ENCODE peak calls at places on chromosomes 2 and 18, in four cellular contexts. G, H, L and V are unnamed samples.

GRCh38 chr2:173943738-173944137 is 21.4 kb downstream of the SP3 start:
- DNase-seq in G (no peak), H (no peak), L (no peak), V (no peak)

GRCh38 chr2:96143231-96143847 is 1.9 kb downstream of the DUSP2 start:
- DNase-seq in G (no peak), H (no peak), L (peak), V (no peak)

GRCh38 chr2:11101430-11101829 is 53.8 kb upstream of the SLC66A3 start:
- DNase-seq in G (no peak), H (no peak), L (no peak), V (no peak)

GRCh38 chr2:132816234-132816633 is 146.2 kb upstream of the LYPD1 start:
- DNase-seq in G (no peak), H (no peak), L (no peak), V (no peak)

GRCh38 chr2:127416486-127417001 is 1.7 kb upstream of the PROC start:
- DNase-seq in G (no peak), H (no peak), L (no peak), V (no peak)

GRCh38 chr2:168884990-168885389 is 5.2 kb downstream of the SPC25 start:
- DNase-seq in G (no peak), H (no peak), L (no peak), V (peak)

GRCh38 chr18:39453882-39454281 is 1888.3 kb upstream of the CELF4 start:
- DNase-seq in G (no peak), H (peak), L (no peak), V (no peak)

GRCh38 chr2:216115224-216115582 is 6.1 kb downstream of the XRCC5 start:
- DNase-seq in G (no peak), H (no peak), L (no peak), V (no peak)

GRCh38 chr18:10088734-10089133 is 174.9 kb downstream of the VAPA start:
- DNase-seq in G (no peak), H (no peak), L (no peak), V (no peak)

GRCh38 chr2:177489719-177490301 is 97.2 kb downstream of the AGPS start:
- DNase-seq in G (peak), H (peak), L (no peak), V (peak)

GRCh38 chr2:70626254-70626990 is 72.8 kb upstream of the TGFA start:
- DNase-seq in G (peak), H (no peak), L (no peak), V (no peak)

GRCh38 chr2:232328038-232328435 is 50.5 kb upstream of the ALPP start:
- DNase-seq in G (no peak), H (no peak), L (peak), V (no peak)

GRCh38 chr2:37877457-37878315 is 47.4 kb upstream of the RMDN2 start:
- DNase-seq in G (peak), H (peak), L (no peak), V (peak)

GRCh38 chr2:25078171-25079049 is 36.5 kb downstream of the EFR3B start:
- DNase-seq in G (no peak), H (peak), L (peak), V (peak)

GRCh38 chr18:54776282-54776977 is 51.8 kb upstream of the RAB27B start:
- DNase-seq in G (no peak), H (peak), L (no peak), V (peak)

GRCh38 chr18:13658444-13659204 is 67.7 kb downstream of the FAM210A start:
- DNase-seq in G (no peak), H (no peak), L (no peak), V (no peak)

GRCh38 chr2:69950241-69950640 is 11.2 kb downstream of the ASPRV1 start:
- DNase-seq in G (no peak), H (peak), L (no peak), V (no peak)

GRCh38 chr2:197096649-197097048 is 170.1 kb upstream of the PGAP1 start:
- DNase-seq in G (no peak), H (no peak), L (no peak), V (no peak)

GRCh38 chr2:108267117-108267516 is 21.6 kb upstream of the SULT1C2 start:
- DNase-seq in G (no peak), H (peak), L (no peak), V (peak)

GRCh38 chr18:2168022-2168421 is 403.3 kb downstream of the METTL4 start:
- DNase-seq in G (no peak), H (no peak), L (no peak), V (no peak)

GRCh38 chr2:236636261-236636660 is 66.6 kb downstream of the ACKR3 start:
- DNase-seq in G (no peak), H (no peak), L (peak), V (no peak)

GRCh38 chr18:54750350-54750749 is 77.9 kb upstream of the RAB27B start:
- DNase-seq in G (no peak), H (no peak), L (no peak), V (no peak)

GRCh38 chr2:46002947-46003346 is 294.3 kb upstream of the EPAS1 start:
- DNase-seq in G (no peak), H (no peak), L (no peak), V (no peak)

GRCh38 chr2:231622963-231623362 is 30.3 kb downstream of the TEX44 start:
- DNase-seq in G (no peak), H (no peak), L (no peak), V (no peak)

GRCh38 chr2:233919938-233920337 is 2.8 kb downstream of the TRPM8 start:
- DNase-seq in G (no peak), H (peak), L (no peak), V (peak)

GRCh38 chr2:21146638-21147037 is 22.9 kb downstream of the TDRD15 start:
- DNase-seq in G (no peak), H (no peak), L (no peak), V (no peak)

GRCh38 chr2:110677080-110677479 is 783 bp downstream of the BUB1 start:
- DNase-seq in G (no peak), H (no peak), L (no peak), V (no peak)

GRCh38 chr18:11518788-11519685 is 90.4 kb upstream of the SLC35G4 start:
- DNase-seq in G (peak), H (peak), L (no peak), V (peak)

GRCh38 chr2:238239552-238239871 is 326 bp downstream of the HES6 start:
- DNase-seq in G (peak), H (no peak), L (peak), V (no peak)

GRCh38 chr2:238238311-238238765 is 1.5 kb downstream of the HES6 start:
- DNase-seq in G (no peak), H (no peak), L (no peak), V (no peak)

GRCh38 chr2:238239872-238240760 is at the start of gene HES6:
- DNase-seq in G (peak), H (peak), L (peak), V (peak)

GRCh38 chr2:238237441-238237840 is 2.4 kb downstream of the HES6 start:
- DNase-seq in G (no peak), H (no peak), L (peak), V (no peak)

DNA sequence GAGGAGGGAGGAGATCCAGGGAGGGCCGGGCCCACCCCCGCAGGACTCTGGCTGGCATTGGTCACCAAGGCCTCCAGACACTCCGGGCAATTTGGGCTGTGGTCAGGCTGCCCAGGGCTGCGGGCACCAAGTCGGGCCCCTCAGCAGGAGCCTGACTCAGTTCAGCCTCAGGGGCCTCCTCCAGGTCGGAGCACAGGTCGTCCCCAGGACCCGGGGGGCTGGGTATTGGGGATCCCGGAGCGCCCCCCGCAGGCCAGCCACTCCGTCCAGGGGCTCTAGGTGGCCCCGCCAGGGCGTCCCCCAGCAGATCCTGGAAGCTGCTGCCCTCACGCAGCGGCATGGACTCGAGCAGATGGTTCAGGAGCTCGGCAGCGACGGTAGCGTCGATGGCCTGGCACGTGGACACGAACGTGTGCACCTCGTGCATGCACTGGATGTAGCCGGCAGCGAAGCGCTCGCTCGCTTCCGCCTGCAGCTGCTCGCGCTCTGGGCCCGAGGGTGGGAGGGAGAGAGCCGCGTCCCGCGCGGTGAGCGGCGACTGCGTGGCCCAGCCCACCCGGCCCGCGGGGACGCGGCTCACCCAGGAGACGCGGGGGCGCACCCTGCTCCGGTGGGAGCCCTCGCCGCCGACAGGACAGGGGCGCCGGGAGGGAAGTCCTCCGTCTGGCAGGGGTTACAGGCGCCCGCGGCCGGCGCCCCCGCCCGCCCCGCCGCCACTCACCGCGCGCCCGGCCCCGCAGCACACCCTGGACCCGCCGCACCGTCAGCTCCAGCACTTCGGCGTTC is 879 bp downstream of the HES6 start:
- DNase-seq in G (peak), H (no peak), L (peak), V (no peak)
- H3K4me3 ChIP-seq in G (peak), H (no peak), L (no peak), V (no peak)

DNA sequence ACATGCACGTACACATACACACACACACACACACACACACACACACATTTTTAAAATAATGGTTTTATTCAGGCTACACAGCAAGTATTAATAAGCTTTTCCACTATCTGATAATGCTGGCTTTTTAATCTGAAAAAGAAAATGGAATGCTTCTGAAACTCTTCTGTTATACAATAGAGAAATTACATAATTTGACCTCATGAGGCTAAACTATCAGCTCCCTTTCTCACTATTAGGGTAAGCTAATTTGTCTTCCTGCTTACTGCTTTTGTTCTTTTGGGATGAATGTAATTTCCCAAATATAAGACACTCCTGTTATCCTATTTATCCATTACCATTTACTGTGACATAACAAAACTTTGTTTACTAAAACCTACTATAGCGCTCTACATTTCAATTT is 41.8 kb downstream of the MAP4K3 start:
- DNase-seq in G (no peak), H (no peak), L (no peak), V (no peak)
- H3K4me3 ChIP-seq in G (no peak), H (no peak), L (no peak), V (no peak)

GRCh38 chr18:25335062-25335461 is 16.9 kb downstream of the ZNF521 start:
- DNase-seq in G (no peak), H (no peak), L (no peak), V (no peak)
- H3K4me3 ChIP-seq in G (no peak), H (no peak), L (no peak), V (no peak)

GRCh38 chr2:238105506-238106338 is 5.6 kb downstream of the ESPNL start:
- DNase-seq in G (no peak), H (no peak), L (no peak), V (no peak)

GRCh38 chr2:238106339-238106697 is 6.2 kb downstream of the ESPNL start:
- DNase-seq in G (no peak), H (no peak), L (peak), V (no peak)

GRCh38 chr2:238108423-238109201 is 8.5 kb downstream of the ESPNL start:
- DNase-seq in G (peak), H (no peak), L (peak), V (no peak)

GRCh38 chr2:238107525-238108422 is 7.6 kb downstream of the ESPNL start:
- DNase-seq in G (no peak), H (no peak), L (peak), V (no peak)

GRCh38 chr2:238106698-238107524 is 6.8 kb downstream of the ESPNL start:
- DNase-seq in G (peak), H (peak), L (peak), V (no peak)
- H3K4me3 ChIP-seq in G (no peak), H (no peak), L (no peak), V (no peak)

GRCh38 chr2:85725451-85725850 is 28.3 kb upstream of the ATOH8 start:
- DNase-seq in G (no peak), H (no peak), L (no peak), V (no peak)

GRCh38 chr2:85722519-85722918 is 28.4 kb downstream of the GNLY start:
- DNase-seq in G (no peak), H (no peak), L (no peak), V (no peak)

GRCh38 chr2:85723707-85724360 is 29.7 kb downstream of the GNLY start:
- DNase-seq in G (no peak), H (no peak), L (no peak), V (peak)

GRCh38 chr2:85727798-85728197 is 26.0 kb upstream of the ATOH8 start:
- DNase-seq in G (no peak), H (no peak), L (peak), V (no peak)

DNA sequence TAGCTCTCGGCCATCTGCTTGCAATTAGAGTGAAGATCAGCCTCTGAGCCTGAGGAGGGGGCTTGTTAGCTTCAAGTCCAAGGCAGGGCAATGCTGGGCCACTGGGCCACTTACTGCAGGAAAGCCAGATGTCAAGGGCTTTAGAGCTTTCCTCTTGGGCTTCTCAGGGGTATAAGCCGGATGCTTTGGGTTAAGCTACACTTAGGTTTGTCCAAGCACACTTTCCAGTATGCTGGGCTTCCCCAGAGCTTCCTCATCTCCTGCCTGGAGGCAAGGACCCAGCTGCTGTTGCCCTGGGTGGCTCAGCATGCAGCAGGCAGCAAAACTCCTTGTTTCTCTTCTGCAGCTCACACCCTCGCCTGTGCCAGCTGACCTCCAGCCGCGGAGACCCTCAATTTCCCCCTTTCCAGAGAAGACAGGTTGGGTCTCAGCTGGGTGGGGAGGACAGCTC is 29.0 kb upstream of the ATOH8 start:
- DNase-seq in G (no peak), H (no peak), L (no peak), V (no peak)
- H3K4me3 ChIP-seq in G (no peak), H (no peak), L (no peak), V (no peak)

GRCh38 chr2:218873359-218874194 is 7.1 kb upstream of the WNT10A start:
- DNase-seq in G (no peak), H (no peak), L (no peak), V (no peak)

GRCh38 chr2:218870984-218871344 is 9.7 kb upstream of the WNT10A start:
- DNase-seq in G (no peak), H (no peak), L (no peak), V (no peak)

GRCh38 chr2:218869064-218869463 is 9.5 kb downstream of the WNT6 start:
- DNase-seq in G (no peak), H (no peak), L (no peak), V (no peak)

GRCh38 chr2:218872645-218873358 is 7.8 kb upstream of the WNT10A start:
- DNase-seq in G (no peak), H (no peak), L (no peak), V (no peak)

GRCh38 chr2:218871345-218872302 is 9.0 kb upstream of the WNT10A start:
- DNase-seq in G (no peak), H (no peak), L (no peak), V (no peak)
- H3K4me3 ChIP-seq in G (no peak), H (no peak), L (no peak), V (no peak)

DNA sequence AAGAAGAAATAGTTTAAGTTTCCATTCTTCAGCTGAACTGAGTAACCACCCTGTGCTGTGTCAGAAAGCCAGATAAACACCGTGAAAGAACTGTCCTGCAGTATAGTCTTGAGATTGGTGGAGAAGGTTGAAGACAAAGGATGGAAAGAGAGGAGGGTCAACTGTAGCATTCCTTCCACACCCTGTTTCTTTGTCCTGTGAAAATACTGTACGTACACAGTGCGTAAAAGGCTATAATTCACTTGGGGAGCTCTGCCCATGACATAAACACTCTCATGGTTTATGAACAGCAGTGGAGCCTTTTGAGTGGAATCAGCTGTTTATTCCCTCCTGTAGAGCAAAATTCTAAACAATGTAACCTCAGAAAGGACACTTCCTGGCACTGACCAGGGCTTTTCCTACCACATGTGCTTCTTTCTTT is 91.7 kb upstream of the FOSL2 start:
- DNase-seq in G (no peak), H (peak), L (peak), V (peak)
- H3K4me3 ChIP-seq in G (no peak), H (peak), L (peak), V (peak)